ENCODE peak calls at places on chromosomes 3 and 15, in ten cellular contexts. Z is Karpas-422, K is lower lobe of right lung, U is GM23248, V is PC-3, E is colonic mucosa, P is tibial artery, J is GM23338, M is BE2C, S is breast epithelium. I is an unnamed sample.

GRCh38 chr3:162629372-162629771 is 1132.8 kb downstream of the OTOL1 start:
- DNase-seq in Z (no peak), K (no peak), U (no peak), V (no peak), E (no peak), P (no peak), J (peak; percentile 26), M (no peak), S (no peak), I (no peak)

GRCh38 chr3:197792019-197792647 is 1.1 kb downstream of the LRCH3 start:
- DNase-seq in Z (no peak), K (no peak), U (peak; percentile 61), V (peak; percentile 33), E (peak; percentile 20), P (no peak), J (no peak), M (no peak), S (no peak), I (peak; percentile 24)

GRCh38 chr3:10726787-10727186 is 89.2 kb upstream of the SLC6A11 start:
- DNase-seq in Z (no peak), K (no peak), U (no peak), V (no peak), E (no peak), P (no peak), J (no peak), M (no peak), S (no peak), I (no peak)

GRCh38 chr15:50116477-50116876 is 2.6 kb downstream of the ATP8B4 start:
- DNase-seq in Z (peak; percentile 82), K (no peak), U (peak; percentile 48), V (peak; percentile 56), E (peak; percentile 31), P (no peak), J (peak; percentile 92), M (no peak), S (no peak), I (no peak)

GRCh38 chr3:27056326-27056725 is 312.9 kb downstream of the NEK10 start:
- DNase-seq in Z (no peak), K (no peak), U (no peak), V (no peak), E (no peak), P (no peak), J (no peak), M (no peak), S (no peak), I (no peak)

GRCh38 chr3:40179016-40179415 is 130.5 kb upstream of the EIF1B start:
- DNase-seq in Z (peak; percentile 88), K (peak; percentile 71), U (peak; percentile 79), V (peak; percentile 81), E (peak; percentile 79), P (no peak), J (peak; percentile 86), M (peak; percentile 71), S (peak; percentile 81), I (peak; percentile 7)

GRCh38 chr15:68652141-68652540 is 73.3 kb downstream of the CORO2B start:
- DNase-seq in Z (no peak), K (no peak), U (peak; percentile 57), V (no peak), E (no peak), P (no peak), J (no peak), M (no peak), S (peak; percentile 7), I (no peak)

GRCh38 chr3:37992271-37993066 is 1.9 kb downstream of the VILL start:
- DNase-seq in Z (no peak), K (no peak), U (no peak), V (peak; percentile 63), E (peak; percentile 84), P (peak; percentile 51), J (no peak), M (no peak), S (no peak), I (no peak)

GRCh38 chr3:148863297-148863696 is 1.8 kb upstream of the CPA3 start:
- DNase-seq in Z (no peak), K (no peak), U (no peak), V (no peak), E (no peak), P (no peak), J (no peak), M (no peak), S (no peak), I (no peak)

GRCh38 chr3:52533623-52534280 is at the start of gene NT5DC2:
- DNase-seq in Z (peak; percentile 87), K (no peak), U (peak; percentile 89), V (peak; percentile 83), E (peak; percentile 66), P (peak; percentile 84), J (peak; percentile 77), M (peak; percentile 83), S (no peak), I (peak; percentile 54)

GRCh38 chr3:52532838-52533622 is 627 bp downstream of the NT5DC2 start:
- DNase-seq in Z (peak; percentile 55), K (no peak), U (peak; percentile 54), V (peak; percentile 20), E (peak; percentile 28), P (peak; percentile 75), J (peak; percentile 70), M (no peak), S (no peak), I (no peak)

GRCh38 chr3:52530918-52531635 is 2.6 kb downstream of the NT5DC2 start:
- DNase-seq in Z (no peak), K (no peak), U (no peak), V (no peak), E (no peak), P (peak; percentile 78), J (no peak), M (no peak), S (peak; percentile 38), I (no peak)

GRCh38 chr3:52532517-52532837 is 1.2 kb downstream of the NT5DC2 start:
- DNase-seq in Z (peak; percentile 75), K (no peak), U (peak; percentile 44), V (peak; percentile 55), E (no peak), P (peak; percentile 69), J (no peak), M (peak; percentile 37), S (no peak), I (no peak)

GRCh38 chr3:52531636-52532516 is 1.8 kb downstream of the NT5DC2 start:
- DNase-seq in Z (no peak), K (no peak), U (no peak), V (no peak), E (no peak), P (peak; percentile 68), J (no peak), M (no peak), S (peak; percentile 49), I (no peak)
- H3K4me3 ChIP-seq in Z (peak overlapping the region; percentile 74), K (peak overlapping the region; percentile 70), U (peak overlapping the region; percentile 81), V (peak overlapping the region; percentile 76), E (peak overlapping the region; percentile 56), P (peak overlapping the region; percentile 78), J (peak overlapping the region; percentile 80), M (peak overlapping the region; percentile 72), S (peak overlapping the region; percentile 64), I (no peak overlapping the region)

GRCh38 chr3:98901032-98901464 is 447 bp downstream of the DCBLD2 start:
- DNase-seq in Z (no peak), K (peak; percentile 62), U (peak; percentile 79), V (peak; percentile 58), E (peak; percentile 31), P (peak; percentile 82), J (peak; percentile 80), M (peak; percentile 51), S (no peak), I (no peak)
- H3K4me1 ChIP-seq in Z (peaks cover 10% of the 10 kb centered on the region), K (peaks cover 34% of the 10 kb centered on the region), U (peaks cover 47% of the 10 kb centered on the region), V (peaks cover 46% of the 10 kb centered on the region), E (no peaks in the 10 kb centered on the region), P (no peaks in the 10 kb centered on the region), J (peaks cover 25% of the 10 kb centered on the region), M (peaks cover 6% of the 10 kb centered on the region), S (no peaks in the 10 kb centered on the region), I (no peaks in the 10 kb centered on the region)

DNA sequence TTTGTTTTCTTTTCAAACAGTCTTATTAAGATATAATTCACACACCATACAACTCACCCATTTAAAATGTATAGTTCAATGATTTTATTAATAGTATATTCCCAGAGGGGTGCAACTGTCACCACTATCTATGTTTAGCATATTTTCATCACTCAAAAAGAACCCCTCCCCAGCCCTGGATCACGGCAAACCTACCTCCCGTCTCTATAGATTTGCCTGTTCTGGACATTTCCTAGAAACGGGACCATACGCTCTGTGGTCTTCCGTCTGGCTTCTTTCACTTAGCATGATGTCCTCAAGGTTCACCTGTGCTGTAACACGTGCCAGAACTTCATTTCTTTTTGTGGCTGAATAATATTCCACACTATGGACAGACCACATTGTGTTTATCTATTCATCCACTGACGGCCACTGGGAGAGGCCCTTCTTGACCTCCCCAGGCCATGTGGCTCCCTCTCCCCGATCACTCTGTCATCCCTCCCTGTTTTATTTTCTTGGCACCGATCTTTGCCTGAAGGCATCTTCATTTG is 56.4 kb downstream of the IQSEC1 start:
- DNase-seq in Z (no peak), K (no peak), U (no peak), V (no peak), E (no peak), P (no peak), J (no peak), M (no peak), S (peak; percentile 25), I (no peak)
- H3K4me3 ChIP-seq in Z (peak overlapping the region; percentile 47), K (peak overlapping the region; percentile 43), U (no peak overlapping the region), V (no peak overlapping the region), E (no peak overlapping the region), P (peak overlapping the region; percentile 22), J (no peak overlapping the region), M (peak overlapping the region; percentile 19), S (no peak overlapping the region), I (peak overlapping the region; percentile 62)

GRCh38 chr3:184718431-184718830 is 6.6 kb upstream of the MAGEF1 start:
- DNase-seq in Z (no peak), K (no peak), U (no peak), V (no peak), E (no peak), P (no peak), J (peak; percentile 17), M (no peak), S (no peak), I (no peak)

GRCh38 chr3:184715943-184716651 is 4.2 kb upstream of the MAGEF1 start:
- DNase-seq in Z (no peak), K (no peak), U (peak; percentile 47), V (no peak), E (no peak), P (no peak), J (no peak), M (no peak), S (no peak), I (no peak)

GRCh38 chr3:184716652-184717607 is 5.1 kb upstream of the MAGEF1 start:
- DNase-seq in Z (no peak), K (no peak), U (peak; percentile 82), V (peak; percentile 64), E (no peak), P (no peak), J (peak; percentile 67), M (peak; percentile 78), S (no peak), I (no peak)

GRCh38 chr3:184717608-184717995 is 5.7 kb upstream of the MAGEF1 start:
- DNase-seq in Z (no peak), K (no peak), U (peak; percentile 4), V (no peak), E (no peak), P (no peak), J (no peak), M (no peak), S (no peak), I (no peak)

DNA sequence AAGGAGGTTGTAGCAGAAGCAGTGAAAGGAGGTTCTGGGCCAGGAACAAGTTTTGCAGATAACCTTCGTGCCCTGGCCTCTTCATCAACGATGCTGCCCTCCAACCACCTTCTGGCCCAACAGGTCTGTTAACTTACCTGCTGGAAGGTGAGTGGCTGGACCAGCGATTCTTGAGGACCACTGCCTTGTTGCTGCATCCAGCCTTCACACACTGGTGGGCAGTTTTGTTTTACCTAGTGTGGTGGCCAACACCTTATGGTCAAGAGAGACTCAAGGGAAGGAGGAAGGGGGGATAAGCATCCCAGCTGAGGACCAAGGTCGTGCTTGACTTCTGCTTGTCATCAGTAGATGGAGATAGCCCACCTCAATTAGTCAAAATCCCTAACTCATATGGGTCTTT is 7.8 kb upstream of the MAGEF1 start:
- DNase-seq in Z (no peak), K (no peak), U (no peak), V (no peak), E (no peak), P (no peak), J (no peak), M (no peak), S (no peak), I (no peak)
- H3K4me1 ChIP-seq in Z (peaks cover 9% of the 10 kb centered on the region), K (peaks cover 17% of the 10 kb centered on the region), U (peaks cover 18% of the 10 kb centered on the region), V (peaks cover 15% of the 10 kb centered on the region), E (no peaks in the 10 kb centered on the region), P (no peaks in the 10 kb centered on the region), J (peaks cover 24% of the 10 kb centered on the region), M (peaks cover 26% of the 10 kb centered on the region), S (no peaks in the 10 kb centered on the region), I (no peaks in the 10 kb centered on the region)